ENCODE peak calls at places on chromosomes 11 and 22, in ten cellular contexts. One of them, this sample, is unnamed.
A peak's percentile ranks its signal among the peaks of the same experiment; 100 is the strongest.

GRCh38 chr11:9562716-9563115 is 10.8 kb upstream of the WEE1 start:
- DNase-seq in AG09309: no peak
- DNase-seq in cardiac fibroblast: no peak
- DNase-seq in cardiac muscle cell: no peak
- DNase-seq in foreskin fibroblast: no peak
- DNase-seq in left lung: no peak
- DNase-seq in colonic mucosa: no peak
- DNase-seq in Peyer's patch: no peak
- DNase-seq in thyroid gland: no peak
- DNase-seq in adrenal gland: no peak
- DNase-seq in this sample: no peak

GRCh38 chr11:20125927-20126326 is 34.3 kb downstream of the DBX1 start:
- DNase-seq in left lung: no peak
- DNase-seq in Peyer's patch: no peak
- DNase-seq in thyroid gland: peak; percentile 87
- DNase-seq in cardiac muscle cell: no peak
- DNase-seq in foreskin fibroblast: peak; percentile 65
- DNase-seq in cardiac fibroblast: peak; percentile 44
- DNase-seq in adrenal gland: no peak
- DNase-seq in colonic mucosa: no peak
- DNase-seq in AG09309: no peak
- DNase-seq in this sample: no peak

GRCh38 chr11:124867700-124868099 is 2.5 kb downstream of the ROBO3 start:
- DNase-seq in Peyer's patch: no peak
- DNase-seq in thyroid gland: peak; percentile 44
- DNase-seq in cardiac muscle cell: peak; percentile 60
- DNase-seq in cardiac fibroblast: peak; percentile 49
- DNase-seq in left lung: no peak
- DNase-seq in colonic mucosa: no peak
- DNase-seq in adrenal gland: peak; percentile 31
- DNase-seq in AG09309: no peak
- DNase-seq in foreskin fibroblast: peak; percentile 69
- DNase-seq in this sample: no peak

GRCh38 chr11:82004537-82005213 is 729.0 kb downstream of the FAM181B start:
- DNase-seq in Peyer's patch: no peak
- DNase-seq in left lung: no peak
- DNase-seq in AG09309: no peak
- DNase-seq in cardiac fibroblast: no peak
- DNase-seq in adrenal gland: no peak
- DNase-seq in cardiac muscle cell: no peak
- DNase-seq in thyroid gland: no peak
- DNase-seq in colonic mucosa: no peak
- DNase-seq in foreskin fibroblast: no peak
- DNase-seq in this sample: no peak

GRCh38 chr11:58394195-58394594 is 12.5 kb downstream of the OR5B3 start:
- DNase-seq in AG09309: peak; percentile 21
- DNase-seq in Peyer's patch: no peak
- DNase-seq in cardiac fibroblast: peak; percentile 58
- DNase-seq in cardiac muscle cell: no peak
- DNase-seq in adrenal gland: no peak
- DNase-seq in colonic mucosa: no peak
- DNase-seq in foreskin fibroblast: peak; percentile 72
- DNase-seq in left lung: no peak
- DNase-seq in thyroid gland: no peak
- DNase-seq in this sample: no peak

GRCh38 chr11:114026355-114026754 is 33.2 kb upstream of the ZBTB16 start:
- DNase-seq in thyroid gland: no peak
- DNase-seq in cardiac muscle cell: peak; percentile 51
- DNase-seq in left lung: no peak
- DNase-seq in Peyer's patch: peak; percentile 67
- DNase-seq in colonic mucosa: no peak
- DNase-seq in AG09309: no peak
- DNase-seq in foreskin fibroblast: no peak
- DNase-seq in cardiac fibroblast: peak; percentile 43
- DNase-seq in adrenal gland: no peak
- DNase-seq in this sample: no peak

GRCh38 chr22:30167327-30167726 is 79.2 kb downstream of the LIF start:
- DNase-seq in foreskin fibroblast: no peak
- DNase-seq in cardiac fibroblast: no peak
- DNase-seq in colonic mucosa: no peak
- DNase-seq in left lung: no peak
- DNase-seq in adrenal gland: no peak
- DNase-seq in AG09309: no peak
- DNase-seq in thyroid gland: no peak
- DNase-seq in cardiac muscle cell: no peak
- DNase-seq in Peyer's patch: no peak
- DNase-seq in this sample: no peak

GRCh38 chr11:79094601-79095000 is 346.2 kb downstream of the TENM4 start:
- DNase-seq in AG09309: no peak
- DNase-seq in foreskin fibroblast: no peak
- DNase-seq in cardiac fibroblast: no peak
- DNase-seq in thyroid gland: no peak
- DNase-seq in Peyer's patch: no peak
- DNase-seq in left lung: no peak
- DNase-seq in colonic mucosa: no peak
- DNase-seq in cardiac muscle cell: no peak
- DNase-seq in adrenal gland: no peak
- DNase-seq in this sample: no peak

GRCh38 chr11:439315-440064 is 2.3 kb downstream of the ANO9 start:
- DNase-seq in colonic mucosa: no peak
- DNase-seq in foreskin fibroblast: no peak
- DNase-seq in left lung: no peak
- DNase-seq in thyroid gland: no peak
- DNase-seq in cardiac fibroblast: no peak
- DNase-seq in AG09309: no peak
- DNase-seq in cardiac muscle cell: no peak
- DNase-seq in adrenal gland: no peak
- DNase-seq in Peyer's patch: no peak
- DNase-seq in this sample: no peak

GRCh38 chr22:27382947-27383346 is 418.6 kb downstream of the MN1 start:
- DNase-seq in left lung: no peak
- DNase-seq in foreskin fibroblast: no peak
- DNase-seq in thyroid gland: no peak
- DNase-seq in colonic mucosa: no peak
- DNase-seq in cardiac muscle cell: no peak
- DNase-seq in cardiac fibroblast: no peak
- DNase-seq in AG09309: no peak
- DNase-seq in adrenal gland: no peak
- DNase-seq in Peyer's patch: no peak
- DNase-seq in this sample: no peak

GRCh38 chr11:110613526-110613925 is 98.7 kb downstream of the ARHGAP20 start:
- DNase-seq in thyroid gland: no peak
- DNase-seq in colonic mucosa: no peak
- DNase-seq in Peyer's patch: no peak
- DNase-seq in left lung: no peak
- DNase-seq in foreskin fibroblast: peak; percentile 27
- DNase-seq in cardiac fibroblast: no peak
- DNase-seq in adrenal gland: no peak
- DNase-seq in AG09309: no peak
- DNase-seq in cardiac muscle cell: no peak
- DNase-seq in this sample: no peak

GRCh38 chr11:35404397-35404775 is 15.0 kb downstream of the SLC1A2 start:
- DNase-seq in AG09309: no peak
- DNase-seq in thyroid gland: peak; percentile 11
- DNase-seq in colonic mucosa: peak; percentile 53
- DNase-seq in cardiac muscle cell: peak; percentile 57
- DNase-seq in cardiac fibroblast: peak; percentile 30
- DNase-seq in Peyer's patch: no peak
- DNase-seq in adrenal gland: peak; percentile 57
- DNase-seq in left lung: peak; percentile 43
- DNase-seq in foreskin fibroblast: peak; percentile 60
- DNase-seq in this sample: no peak

GRCh38 chr22:38163844-38164577 is 17.6 kb downstream of the PLA2G6 start:
- DNase-seq in cardiac muscle cell: no peak
- DNase-seq in cardiac fibroblast: no peak
- DNase-seq in adrenal gland: no peak
- DNase-seq in left lung: no peak
- DNase-seq in colonic mucosa: no peak
- DNase-seq in Peyer's patch: no peak
- DNase-seq in AG09309: no peak
- DNase-seq in thyroid gland: no peak
- DNase-seq in foreskin fibroblast: no peak
- DNase-seq in this sample: no peak

DNA sequence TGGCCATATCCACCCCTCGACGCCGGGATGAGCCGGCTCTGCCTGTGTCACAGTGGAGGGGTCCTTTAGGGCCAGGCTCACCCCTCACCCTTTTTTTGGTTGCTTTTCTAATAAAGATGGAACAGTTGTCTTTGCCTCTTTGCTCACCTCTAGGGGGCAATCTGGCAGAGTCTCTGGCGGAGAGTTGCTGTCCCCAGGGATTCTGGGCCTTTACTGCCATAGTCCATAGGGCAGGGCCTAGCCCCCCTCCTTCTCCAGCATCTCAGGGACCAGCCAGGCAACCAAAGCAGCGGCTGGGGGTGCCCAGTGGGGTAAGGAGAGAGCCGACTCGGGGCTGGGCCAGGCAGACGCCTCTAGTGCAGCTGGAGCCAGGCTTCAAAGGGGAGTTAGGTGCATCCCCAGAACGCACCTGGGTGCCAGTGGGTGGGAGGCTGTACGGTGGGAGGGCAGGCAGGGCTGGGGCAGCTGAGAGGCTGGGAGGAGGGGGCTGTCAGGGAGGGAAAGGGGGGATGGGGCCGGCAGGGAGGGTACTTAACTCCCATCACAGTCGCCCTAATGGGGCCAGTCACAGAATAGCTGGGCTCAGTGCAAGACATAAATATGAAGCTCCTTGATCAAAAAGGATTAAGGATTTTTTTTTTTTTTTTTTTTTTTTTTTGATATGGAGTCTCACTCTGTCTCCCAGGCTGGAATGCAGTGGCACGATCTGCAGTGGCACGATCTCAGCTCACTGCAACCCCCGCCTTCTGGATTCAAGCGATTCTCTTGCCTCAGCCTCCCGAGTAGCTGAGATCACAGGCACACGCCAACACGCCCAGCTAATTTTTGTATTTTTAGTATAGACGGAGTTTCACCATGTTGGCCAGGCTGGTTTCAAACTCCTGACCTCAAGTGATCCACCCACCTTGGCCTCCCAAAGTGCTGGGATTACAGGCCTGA is 2.5 kb upstream of the SUSD2 start:
- DNase-seq in cardiac muscle cell: no peak
- DNase-seq in Peyer's patch: no peak
- DNase-seq in adrenal gland: no peak
- DNase-seq in colonic mucosa: no peak
- DNase-seq in left lung: no peak
- DNase-seq in cardiac fibroblast: peak; percentile 13
- DNase-seq in AG09309: no peak
- DNase-seq in foreskin fibroblast: peak; percentile 37
- DNase-seq in thyroid gland: no peak
- DNase-seq in this sample: no peak
- TF ChIP-seq CTCF in cardiac muscle cell: peak; percentile 42
- TF ChIP-seq CTCF in Peyer's patch: no peak
- TF ChIP-seq CTCF in adrenal gland: no peak
- TF ChIP-seq CTCF in colonic mucosa: no peak
- TF ChIP-seq CTCF in left lung: no peak
- TF ChIP-seq CTCF in cardiac fibroblast: peak; percentile 48
- TF ChIP-seq CTCF in AG09309: peak; percentile 46
- TF ChIP-seq CTCF in foreskin fibroblast: peak; percentile 50
- TF ChIP-seq CTCF in thyroid gland: no peak
- TF ChIP-seq CTCF in this sample: peak; percentile 17

GRCh38 chr11:101407324-101407723 is 176.5 kb downstream of the TRPC6 start:
- DNase-seq in left lung: no peak
- DNase-seq in cardiac fibroblast: peak; percentile 8
- DNase-seq in colonic mucosa: no peak
- DNase-seq in adrenal gland: no peak
- DNase-seq in foreskin fibroblast: peak; percentile 20
- DNase-seq in thyroid gland: no peak
- DNase-seq in cardiac muscle cell: no peak
- DNase-seq in Peyer's patch: no peak
- DNase-seq in AG09309: peak; percentile 5
- DNase-seq in this sample: no peak
- H3K4me3 ChIP-seq in left lung: no peak overlapping the region
- H3K4me3 ChIP-seq in cardiac fibroblast: no peak overlapping the region
- H3K4me3 ChIP-seq in colonic mucosa: no peak overlapping the region
- H3K4me3 ChIP-seq in adrenal gland: no peak overlapping the region
- H3K4me3 ChIP-seq in foreskin fibroblast: no peak overlapping the region
- H3K4me3 ChIP-seq in thyroid gland: no peak overlapping the region
- H3K4me3 ChIP-seq in cardiac muscle cell: no peak overlapping the region
- H3K4me3 ChIP-seq in Peyer's patch: no peak overlapping the region
- H3K4me3 ChIP-seq in AG09309: no peak overlapping the region
- H3K4me3 ChIP-seq in this sample: no peak overlapping the region

GRCh38 chr11:47216141-47216798 is 1.5 kb downstream of the DDB2 start:
- DNase-seq in foreskin fibroblast: peak; percentile 92
- DNase-seq in left lung: peak; percentile 58
- DNase-seq in cardiac fibroblast: peak; percentile 82
- DNase-seq in AG09309: peak; percentile 57
- DNase-seq in colonic mucosa: peak; percentile 82
- DNase-seq in thyroid gland: peak; percentile 67
- DNase-seq in cardiac muscle cell: peak; percentile 62
- DNase-seq in adrenal gland: peak; percentile 83
- DNase-seq in Peyer's patch: peak; percentile 32
- DNase-seq in this sample: no peak
- TF ChIP-seq CTCF in foreskin fibroblast: no peak
- TF ChIP-seq CTCF in left lung: no peak
- TF ChIP-seq CTCF in cardiac fibroblast: no peak
- TF ChIP-seq CTCF in AG09309: no peak
- TF ChIP-seq CTCF in colonic mucosa: no peak
- TF ChIP-seq CTCF in thyroid gland: no peak
- TF ChIP-seq CTCF in cardiac muscle cell: no peak
- TF ChIP-seq CTCF in adrenal gland: no peak
- TF ChIP-seq CTCF in Peyer's patch: no peak
- TF ChIP-seq CTCF in this sample: peak; percentile 9

DNA sequence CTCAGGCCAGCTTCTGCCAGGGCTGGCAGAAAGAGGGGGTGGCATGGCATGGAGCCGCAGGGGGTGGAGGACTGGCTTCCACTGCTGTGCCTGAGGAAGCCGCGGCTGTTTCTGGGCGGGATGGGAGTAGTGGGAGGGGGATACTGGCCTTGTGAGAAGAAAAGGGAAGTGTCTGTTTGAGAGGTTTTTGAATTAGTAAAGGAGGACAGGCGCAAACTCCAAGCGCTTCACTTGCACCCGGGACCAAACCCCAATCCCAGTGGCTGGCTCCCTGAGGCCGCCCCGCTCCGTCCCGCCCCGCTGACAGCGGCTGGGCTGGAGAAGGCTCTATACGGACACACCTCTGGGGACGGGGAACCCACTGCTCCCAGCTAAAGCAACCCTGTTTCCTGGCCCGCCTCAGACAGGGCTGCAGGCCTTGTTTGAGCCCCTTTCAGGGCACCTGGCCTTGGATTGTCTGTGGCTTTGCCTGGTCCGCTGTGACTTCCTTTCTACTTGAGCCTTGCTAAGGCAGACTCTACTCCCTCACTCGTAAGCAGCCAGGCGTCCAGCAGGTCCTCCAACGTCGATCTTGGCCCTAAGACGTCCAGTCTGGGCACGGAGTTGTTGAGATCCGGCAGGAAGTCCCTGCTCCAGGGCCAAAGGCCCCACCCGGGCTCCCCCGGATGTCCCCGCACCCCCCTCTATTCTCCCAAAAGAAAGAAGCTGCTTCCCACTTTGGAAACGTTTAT is 2.2 kb downstream of the APOA1 start:
- DNase-seq in colonic mucosa: no peak
- DNase-seq in thyroid gland: peak; percentile 35
- DNase-seq in cardiac fibroblast: no peak
- DNase-seq in AG09309: no peak
- DNase-seq in left lung: no peak
- DNase-seq in cardiac muscle cell: no peak
- DNase-seq in adrenal gland: no peak
- DNase-seq in Peyer's patch: no peak
- DNase-seq in foreskin fibroblast: no peak
- DNase-seq in this sample: no peak
- H3K4me3 ChIP-seq in colonic mucosa: peak overlapping the region; percentile 31
- H3K4me3 ChIP-seq in thyroid gland: no peak overlapping the region
- H3K4me3 ChIP-seq in cardiac fibroblast: peak overlapping the region; percentile 5
- H3K4me3 ChIP-seq in AG09309: peak overlapping the region; percentile 23
- H3K4me3 ChIP-seq in left lung: peak overlapping the region; percentile 36
- H3K4me3 ChIP-seq in cardiac muscle cell: no peak overlapping the region
- H3K4me3 ChIP-seq in adrenal gland: no peak overlapping the region
- H3K4me3 ChIP-seq in Peyer's patch: peak overlapping the region; percentile 47
- H3K4me3 ChIP-seq in foreskin fibroblast: peak overlapping the region; percentile 40
- H3K4me3 ChIP-seq in this sample: peak overlapping the region; percentile 27